ENCODE peak calls at places on chromosomes 6 and 20, in six cellular contexts. Y is HepG2, N is NT2/D1, F is GM12878, S is K562, U is H1. P is an unnamed sample.

GRCh38 chr6:104640761-104641160 is 219.0 kb downstream of the HACE1 start:
- DNase-seq in U (no peak), S (no peak), Y (no peak), F (no peak), N (no peak), P (no peak)

GRCh38 chr6:135211306-135211702 is 30.2 kb downstream of the MYB start:
- DNase-seq in S (no peak), N (no peak), Y (no peak), F (no peak), U (no peak), P (no peak)

GRCh38 chr6:162964703-162965140 is 236.9 kb downstream of the PACRG start:
- DNase-seq in F (no peak), Y (no peak), S (no peak), N (no peak), U (no peak), P (peak; percentile 76)

GRCh38 chr6:121522771-121523386 is 87.4 kb downstream of the GJA1 start:
- DNase-seq in F (no peak), Y (no peak), S (no peak), N (no peak), U (no peak), P (no peak)

GRCh38 chr20:44627364-44628010 is 24.0 kb downstream of the ADA start:
- DNase-seq in N (no peak), S (peak; percentile 48), Y (no peak), F (no peak), U (no peak), P (no peak)

GRCh38 chr6:10082385-10082784 is 332.5 kb downstream of the TFAP2A start:
- DNase-seq in S (no peak), N (no peak), Y (no peak), U (no peak), F (no peak), P (no peak)

GRCh38 chr6:31576897-31577341 is 1.6 kb downstream of the TNF start:
- DNase-seq in U (no peak), N (no peak), F (no peak), Y (no peak), S (no peak), P (no peak)

GRCh38 chr6:34115396-34116314 is 30.2 kb downstream of the GRM4 start:
- DNase-seq in Y (no peak), U (peak; percentile 85), S (peak; percentile 63), N (no peak), F (no peak), P (no peak)

GRCh38 chr6:131807644-131808459 is at the start of gene ENPP1:
- DNase-seq in U (peak; percentile 83), F (no peak), S (peak; percentile 63), N (peak; percentile 38), Y (peak; percentile 71), P (peak; percentile 21)

GRCh38 chr20:58512808-58513552 is 2.2 kb downstream of the APCDD1L start:
- DNase-seq in S (no peak), U (peak; percentile 60), N (no peak), Y (no peak), F (no peak), P (no peak)

GRCh38 chr20:14341782-14342181 is 4.4 kb upstream of the FLRT3 start:
- DNase-seq in U (no peak), Y (no peak), N (no peak), S (no peak), F (no peak), P (no peak)

GRCh38 chr6:152364846-152365245 is 272.3 kb downstream of the SYNE1 start:
- DNase-seq in N (no peak), Y (no peak), U (no peak), F (no peak), S (no peak), P (no peak)

GRCh38 chr6:32982084-32982701 is 13.8 kb downstream of the BRD2 start:
- DNase-seq in Y (no peak), S (peak; percentile 38), F (no peak), U (no peak), N (no peak), P (no peak)

GRCh38 chr6:158543606-158544185 is 16.2 kb upstream of the TMEM181 start:
- DNase-seq in F (no peak), N (no peak), U (no peak), S (no peak), Y (peak; percentile 38), P (no peak)

GRCh38 chr20:23541330-23541729 is 27.0 kb downstream of the CST9L start:
- DNase-seq in Y (peak; percentile 43), N (no peak), S (no peak), U (no peak), F (no peak), P (no peak)

GRCh38 chr6:163694988-163695942 is 280.7 kb downstream of the QKI start:
- DNase-seq in N (no peak), F (no peak), Y (peak; percentile 58), U (no peak), S (no peak), P (no peak)

GRCh38 chr6:71496018-71496800 is 207.6 kb downstream of the OGFRL1 start:
- DNase-seq in F (peak; percentile 38), U (no peak), S (no peak), N (no peak), Y (no peak), P (no peak)

GRCh38 chr6:136326038-136326561 is 36.5 kb upstream of the BCLAF1 start:
- DNase-seq in F (no peak), Y (peak; percentile 18), S (peak; percentile 44), U (no peak), N (no peak), P (no peak)
- TF ChIP-seq YY1 in F (no peak), Y (no peak), S (no peak), U (no peak), N (no peak), P (no peak)

DNA sequence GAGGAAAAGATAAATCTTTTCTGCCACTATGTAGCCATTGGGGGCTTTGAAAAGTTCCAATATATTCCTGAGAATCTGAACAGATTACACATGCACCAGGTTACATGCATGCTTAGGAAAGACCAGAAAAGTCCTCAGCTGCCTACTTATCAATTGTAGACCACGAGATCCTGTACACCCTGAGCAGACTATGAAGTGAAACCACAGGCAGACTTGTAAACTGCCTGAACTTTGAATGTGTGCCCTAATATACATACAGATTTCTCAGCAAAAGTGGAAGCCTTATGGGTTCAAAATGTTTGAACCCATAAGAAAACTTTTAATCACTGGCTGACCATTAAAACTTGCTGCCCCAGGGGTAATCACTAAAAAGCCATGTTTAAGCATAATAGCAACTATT is 273.5 kb upstream of the RUNX2 start:
- DNase-seq in F (no peak), N (no peak), Y (no peak), U (no peak), S (no peak), P (no peak)
- TF ChIP-seq ZNF274 in F (no peak), N (no peak), Y (no peak), U (no peak), S (no peak), P (no peak)

GRCh38 chr6:74409447-74409846 is 713.4 kb downstream of the CD109 start:
- DNase-seq in Y (peak; percentile 36), U (no peak), F (no peak), S (no peak), N (no peak), P (peak; percentile 31)
- TF ChIP-seq YY1 in Y (no peak), U (no peak), F (no peak), S (no peak), N (no peak), P (no peak)

GRCh38 chr6:57252975-57253374 is 30.9 kb upstream of the RAB23 start:
- DNase-seq in S (no peak), N (no peak), F (no peak), Y (no peak), U (no peak), P (no peak)
- TF ChIP-seq ZNF274 in S (no peak), N (no peak), F (no peak), Y (no peak), U (no peak), P (no peak)

DNA sequence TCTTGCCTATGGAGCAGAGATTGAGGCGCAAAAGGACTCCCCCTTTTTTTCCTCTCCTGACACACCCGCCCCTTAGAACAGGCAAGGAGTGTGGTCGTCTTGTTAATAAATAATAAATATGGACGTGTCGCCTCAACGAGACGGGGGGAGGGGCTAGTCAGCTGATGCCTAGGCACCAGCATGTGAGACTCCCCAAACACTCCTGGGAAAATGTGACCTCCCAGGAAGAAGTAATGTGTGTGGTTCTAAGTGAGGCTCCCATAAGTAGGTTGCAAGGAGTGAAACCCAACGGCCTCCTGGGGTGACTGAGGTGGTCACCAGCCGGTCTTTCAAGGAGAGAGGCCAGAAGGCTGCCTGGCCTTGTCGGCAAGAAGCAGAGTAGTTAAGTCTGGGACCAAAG is 1.1 kb upstream of the FAXC start:
- DNase-seq in U (peak; percentile 57), F (no peak), S (no peak), Y (no peak), N (no peak), P (no peak)
- TF ChIP-seq YY1 in U (no peak), F (no peak), S (no peak), Y (no peak), N (no peak), P (no peak)

DNA sequence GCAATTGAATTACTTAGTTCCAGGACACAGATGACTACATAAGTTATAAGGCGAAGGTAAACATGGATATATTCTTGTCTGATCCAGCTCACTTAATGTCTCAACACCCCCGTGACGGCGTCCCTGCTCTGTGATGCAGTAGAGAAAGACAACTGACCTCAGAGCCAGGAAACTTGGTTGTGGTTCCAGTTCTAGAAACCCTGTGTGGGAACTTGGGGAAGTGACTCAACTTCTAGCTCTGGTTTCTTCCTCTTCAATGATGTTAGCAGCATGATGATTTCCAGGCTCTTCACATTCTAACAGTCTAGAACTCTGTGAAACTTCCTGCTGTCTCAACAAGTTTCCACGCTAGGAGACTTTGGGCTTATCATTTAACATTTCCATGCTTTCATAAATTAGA is 18.4 kb downstream of the LAMA4 start:
- DNase-seq in U (no peak), N (no peak), F (no peak), S (no peak), Y (no peak), P (no peak)
- TF ChIP-seq ZNF274 in U (no peak), N (no peak), F (no peak), S (no peak), Y (no peak), P (no peak)

DNA sequence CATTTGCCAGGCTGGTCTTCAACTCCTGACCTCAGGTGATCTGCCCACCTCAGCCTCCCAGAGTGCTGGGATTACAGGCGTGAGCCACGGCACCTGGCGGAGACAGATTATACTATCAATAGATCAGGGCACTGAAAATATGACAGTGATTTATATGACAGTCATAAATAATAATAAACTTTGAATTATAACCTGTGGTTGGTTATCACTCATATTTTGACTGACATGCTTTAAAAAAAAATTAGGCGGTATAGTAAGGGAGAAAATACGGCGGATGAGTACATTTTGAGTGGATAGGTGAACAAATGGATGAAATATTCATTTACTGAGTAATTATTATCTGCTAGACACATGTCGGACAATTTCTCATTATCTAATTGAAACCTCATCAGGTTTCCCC is 28.8 kb downstream of the TMEM244 start:
- DNase-seq in N (no peak), F (no peak), Y (no peak), S (no peak), U (no peak), P (no peak)
- TF ChIP-seq YY1 in N (no peak), F (no peak), Y (no peak), S (no peak), U (no peak), P (no peak)

P was measured in HCT116.